ENCODE peak calls at places on chromosomes 13 and 19, in eight cellular contexts. One of them, this sample, is unnamed.

GRCh38 chr19:49690656-49691242 is at the start of gene CPT1C:
- DNase-seq in A549: no peak
- DNase-seq in IMR-90: peak; percentile 79
- DNase-seq in heart left ventricle: peak; percentile 80
- DNase-seq in tibial nerve: peak; percentile 70
- DNase-seq in uterus: peak; percentile 85
- DNase-seq in NB4: peak; percentile 15
- DNase-seq in stomach: peak; percentile 79
- DNase-seq in this sample: no peak

GRCh38 chr19:35211545-35212230 is 16.9 kb downstream of the FAM187B start:
- DNase-seq in A549: no peak
- DNase-seq in IMR-90: no peak
- DNase-seq in heart left ventricle: peak; percentile 51
- DNase-seq in tibial nerve: peak; percentile 47
- DNase-seq in uterus: peak; percentile 23
- DNase-seq in NB4: peak; percentile 40
- DNase-seq in stomach: peak; percentile 51
- DNase-seq in this sample: no peak

GRCh38 chr19:54469496-54469934 is 3.6 kb downstream of the CDC42EP5 start:
- DNase-seq in A549: no peak
- DNase-seq in IMR-90: no peak
- DNase-seq in heart left ventricle: peak; percentile 71
- DNase-seq in tibial nerve: no peak
- DNase-seq in uterus: no peak
- DNase-seq in NB4: no peak
- DNase-seq in stomach: peak; percentile 70
- DNase-seq in this sample: no peak

GRCh38 chr19:37933965-37934364 is 27.0 kb downstream of the SIPA1L3 start:
- DNase-seq in A549: peak; percentile 67
- DNase-seq in IMR-90: peak; percentile 20
- DNase-seq in heart left ventricle: peak; percentile 44
- DNase-seq in tibial nerve: no peak
- DNase-seq in uterus: no peak
- DNase-seq in NB4: no peak
- DNase-seq in stomach: peak; percentile 34
- DNase-seq in this sample: no peak

GRCh38 chr19:29831041-29831548 is 19.3 kb downstream of the CCNE1 start:
- DNase-seq in A549: peak; percentile 71
- DNase-seq in IMR-90: no peak
- DNase-seq in heart left ventricle: no peak
- DNase-seq in tibial nerve: no peak
- DNase-seq in uterus: no peak
- DNase-seq in NB4: no peak
- DNase-seq in stomach: no peak
- DNase-seq in this sample: no peak

GRCh38 chr13:31000889-31001288 is 68.4 kb downstream of the TEX26 start:
- DNase-seq in A549: no peak
- DNase-seq in IMR-90: no peak
- DNase-seq in heart left ventricle: no peak
- DNase-seq in tibial nerve: no peak
- DNase-seq in uterus: no peak
- DNase-seq in NB4: no peak
- DNase-seq in stomach: no peak
- DNase-seq in this sample: no peak

GRCh38 chr13:106500450-106500849 is 35.0 kb downstream of the EFNB2 start:
- DNase-seq in A549: no peak
- DNase-seq in IMR-90: no peak
- DNase-seq in heart left ventricle: no peak
- DNase-seq in tibial nerve: no peak
- DNase-seq in uterus: no peak
- DNase-seq in NB4: peak; percentile 32
- DNase-seq in stomach: no peak
- DNase-seq in this sample: no peak

GRCh38 chr13:60448907-60449510 is 52.0 kb downstream of the TDRD3 start:
- DNase-seq in A549: peak; percentile 42
- DNase-seq in IMR-90: peak; percentile 68
- DNase-seq in heart left ventricle: no peak
- DNase-seq in tibial nerve: peak; percentile 70
- DNase-seq in uterus: no peak
- DNase-seq in NB4: peak; percentile 63
- DNase-seq in stomach: no peak
- DNase-seq in this sample: no peak

GRCh38 chr19:7492142-7493055 is 3.6 kb upstream of the PEX11G start:
- DNase-seq in A549: no peak
- DNase-seq in IMR-90: no peak
- DNase-seq in heart left ventricle: no peak
- DNase-seq in tibial nerve: no peak
- DNase-seq in uterus: no peak
- DNase-seq in NB4: peak; percentile 98
- DNase-seq in stomach: no peak
- DNase-seq in this sample: no peak

GRCh38 chr13:41915096-41915495 is 45.8 kb downstream of the VWA8 start:
- DNase-seq in A549: no peak
- DNase-seq in IMR-90: peak; percentile 45
- DNase-seq in heart left ventricle: no peak
- DNase-seq in tibial nerve: no peak
- DNase-seq in uterus: no peak
- DNase-seq in NB4: no peak
- DNase-seq in stomach: no peak
- DNase-seq in this sample: no peak

GRCh38 chr19:4710281-4710600 is 13.4 kb downstream of the DPP9 start:
- DNase-seq in A549: no peak
- DNase-seq in IMR-90: no peak
- DNase-seq in heart left ventricle: no peak
- DNase-seq in tibial nerve: no peak
- DNase-seq in uterus: no peak
- DNase-seq in NB4: no peak
- DNase-seq in stomach: no peak
- DNase-seq in this sample: no peak

GRCh38 chr19:51727349-51727880 is 3.6 kb upstream of the HAS1 start:
- DNase-seq in A549: no peak
- DNase-seq in IMR-90: no peak
- DNase-seq in heart left ventricle: no peak
- DNase-seq in tibial nerve: no peak
- DNase-seq in uterus: no peak
- DNase-seq in NB4: no peak
- DNase-seq in stomach: no peak
- DNase-seq in this sample: no peak

GRCh38 chr13:24540236-24541126 is 27.9 kb upstream of the PARP4 start:
- DNase-seq in A549: peak; percentile 56
- DNase-seq in IMR-90: no peak
- DNase-seq in heart left ventricle: no peak
- DNase-seq in tibial nerve: no peak
- DNase-seq in uterus: no peak
- DNase-seq in NB4: peak; percentile 22
- DNase-seq in stomach: no peak
- DNase-seq in this sample: no peak

GRCh38 chr13:101514695-101515275 is 62.3 kb downstream of the ITGBL1 start:
- DNase-seq in A549: peak; percentile 67
- DNase-seq in IMR-90: peak; percentile 68
- DNase-seq in heart left ventricle: peak; percentile 13
- DNase-seq in tibial nerve: peak; percentile 81
- DNase-seq in uterus: no peak
- DNase-seq in NB4: peak; percentile 53
- DNase-seq in stomach: no peak
- DNase-seq in this sample: no peak

GRCh38 chr13:37014609-37015008 is 14.0 kb downstream of the EXOSC8 start:
- DNase-seq in A549: no peak
- DNase-seq in IMR-90: peak; percentile 72
- DNase-seq in heart left ventricle: no peak
- DNase-seq in tibial nerve: no peak
- DNase-seq in uterus: no peak
- DNase-seq in NB4: no peak
- DNase-seq in stomach: no peak
- DNase-seq in this sample: no peak

GRCh38 chr19:8144273-8144672 is 5.1 kb downstream of the FBN3 start:
- DNase-seq in A549: no peak
- DNase-seq in IMR-90: no peak
- DNase-seq in heart left ventricle: no peak
- DNase-seq in tibial nerve: no peak
- DNase-seq in uterus: no peak
- DNase-seq in NB4: no peak
- DNase-seq in stomach: no peak
- DNase-seq in this sample: no peak

GRCh38 chr19:2488942-2489731 is 13.2 kb downstream of the GADD45B start:
- DNase-seq in A549: peak; percentile 53
- DNase-seq in IMR-90: no peak
- DNase-seq in heart left ventricle: peak; percentile 72
- DNase-seq in tibial nerve: no peak
- DNase-seq in uterus: peak; percentile 35
- DNase-seq in NB4: peak; percentile 64
- DNase-seq in stomach: peak; percentile 82
- DNase-seq in this sample: no peak

GRCh38 chr13:43864921-43865320 is 14.6 kb downstream of the CCDC122 start:
- DNase-seq in A549: no peak
- DNase-seq in IMR-90: no peak
- DNase-seq in heart left ventricle: no peak
- DNase-seq in tibial nerve: no peak
- DNase-seq in uterus: no peak
- DNase-seq in NB4: no peak
- DNase-seq in stomach: no peak
- DNase-seq in this sample: no peak

GRCh38 chr13:112248909-112249592 is 127.1 kb upstream of the SPACA7 start:
- DNase-seq in A549: no peak
- DNase-seq in IMR-90: no peak
- DNase-seq in heart left ventricle: no peak
- DNase-seq in tibial nerve: no peak
- DNase-seq in uterus: no peak
- DNase-seq in NB4: no peak
- DNase-seq in stomach: no peak
- DNase-seq in this sample: no peak

GRCh38 chr13:88144580-88144979 is 473.4 kb downstream of the SLITRK5 start:
- DNase-seq in A549: no peak
- DNase-seq in IMR-90: no peak
- DNase-seq in heart left ventricle: no peak
- DNase-seq in tibial nerve: no peak
- DNase-seq in uterus: no peak
- DNase-seq in NB4: no peak
- DNase-seq in stomach: no peak
- DNase-seq in this sample: no peak
- TF ChIP-seq CTCF in A549: no peak
- TF ChIP-seq CTCF in IMR-90: no peak
- TF ChIP-seq CTCF in heart left ventricle: no peak
- TF ChIP-seq CTCF in tibial nerve: no peak
- TF ChIP-seq CTCF in uterus: no peak
- TF ChIP-seq CTCF in NB4: no peak
- TF ChIP-seq CTCF in stomach: no peak
- TF ChIP-seq CTCF in this sample: no peak

DNA sequence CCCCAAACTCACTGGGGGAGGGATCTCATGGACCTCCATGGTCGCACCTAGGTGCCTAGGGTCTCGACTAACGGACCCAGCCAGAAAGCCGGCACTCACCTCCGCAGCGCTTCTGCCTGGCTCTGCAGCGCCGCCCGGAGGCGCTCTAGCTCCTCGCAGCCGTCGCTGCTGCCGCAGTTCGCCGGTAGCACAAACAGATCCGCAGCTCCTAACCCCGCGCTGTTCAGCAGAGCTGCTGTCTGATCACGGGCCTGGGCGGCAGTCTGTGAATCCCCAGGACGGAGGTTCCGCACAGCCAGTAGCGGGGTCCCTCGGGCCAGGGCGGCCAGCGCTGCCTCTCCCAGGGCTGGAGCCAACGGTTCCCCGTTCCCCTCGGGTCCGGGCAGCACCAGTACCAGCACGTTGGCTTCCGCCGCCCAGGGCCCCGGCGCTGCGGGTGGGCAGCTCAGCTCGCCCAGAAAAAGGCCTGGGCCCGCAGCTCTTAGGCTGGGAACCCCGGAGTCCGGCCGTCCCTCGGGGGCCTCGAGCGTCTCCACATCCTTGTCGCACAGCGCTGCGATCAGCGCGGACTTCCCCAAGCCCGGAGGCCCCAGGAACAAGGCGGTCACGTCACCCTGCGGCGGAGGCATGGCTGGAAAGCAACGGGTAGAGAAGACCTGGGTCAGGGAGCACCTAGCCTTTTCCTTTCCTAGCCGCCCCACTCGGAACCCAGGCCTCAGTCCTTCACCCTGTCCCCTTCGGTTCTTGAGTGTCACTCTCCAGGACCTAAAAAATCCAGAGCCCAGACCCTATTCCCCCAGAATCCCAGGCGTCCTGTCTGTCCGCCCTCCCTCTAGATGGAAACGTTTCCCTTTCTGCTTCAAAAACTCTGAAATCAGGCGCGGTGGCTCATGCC is 977 bp downstream of the IRGQ start:
- DNase-seq in A549: peak; percentile 76
- DNase-seq in IMR-90: peak; percentile 69
- DNase-seq in heart left ventricle: no peak
- DNase-seq in tibial nerve: no peak
- DNase-seq in uterus: no peak
- DNase-seq in NB4: peak; percentile 80
- DNase-seq in stomach: peak; percentile 56
- DNase-seq in this sample: no peak
- TF ChIP-seq POLR2A in A549: no peak
- TF ChIP-seq POLR2A in IMR-90: no peak
- TF ChIP-seq POLR2A in heart left ventricle: no peak
- TF ChIP-seq POLR2A in tibial nerve: no peak
- TF ChIP-seq POLR2A in uterus: no peak
- TF ChIP-seq POLR2A in NB4: peak; percentile 16
- TF ChIP-seq POLR2A in stomach: no peak
- TF ChIP-seq POLR2A in this sample: no peak

GRCh38 chr19:11381535-11382369 is 2.4 kb downstream of the EPOR start:
- DNase-seq in A549: peak; percentile 96
- DNase-seq in IMR-90: peak; percentile 88
- DNase-seq in heart left ventricle: peak; percentile 75
- DNase-seq in tibial nerve: peak; percentile 16
- DNase-seq in uterus: peak; percentile 64
- DNase-seq in NB4: peak; percentile 95
- DNase-seq in stomach: peak; percentile 68
- DNase-seq in this sample: peak; percentile 60
- TF ChIP-seq CTCF in A549: peak; percentile 40
- TF ChIP-seq CTCF in IMR-90: peak; percentile 23
- TF ChIP-seq CTCF in heart left ventricle: no peak
- TF ChIP-seq CTCF in tibial nerve: no peak
- TF ChIP-seq CTCF in uterus: no peak
- TF ChIP-seq CTCF in NB4: peak; percentile 48
- TF ChIP-seq CTCF in stomach: no peak
- TF ChIP-seq CTCF in this sample: no peak

DNA sequence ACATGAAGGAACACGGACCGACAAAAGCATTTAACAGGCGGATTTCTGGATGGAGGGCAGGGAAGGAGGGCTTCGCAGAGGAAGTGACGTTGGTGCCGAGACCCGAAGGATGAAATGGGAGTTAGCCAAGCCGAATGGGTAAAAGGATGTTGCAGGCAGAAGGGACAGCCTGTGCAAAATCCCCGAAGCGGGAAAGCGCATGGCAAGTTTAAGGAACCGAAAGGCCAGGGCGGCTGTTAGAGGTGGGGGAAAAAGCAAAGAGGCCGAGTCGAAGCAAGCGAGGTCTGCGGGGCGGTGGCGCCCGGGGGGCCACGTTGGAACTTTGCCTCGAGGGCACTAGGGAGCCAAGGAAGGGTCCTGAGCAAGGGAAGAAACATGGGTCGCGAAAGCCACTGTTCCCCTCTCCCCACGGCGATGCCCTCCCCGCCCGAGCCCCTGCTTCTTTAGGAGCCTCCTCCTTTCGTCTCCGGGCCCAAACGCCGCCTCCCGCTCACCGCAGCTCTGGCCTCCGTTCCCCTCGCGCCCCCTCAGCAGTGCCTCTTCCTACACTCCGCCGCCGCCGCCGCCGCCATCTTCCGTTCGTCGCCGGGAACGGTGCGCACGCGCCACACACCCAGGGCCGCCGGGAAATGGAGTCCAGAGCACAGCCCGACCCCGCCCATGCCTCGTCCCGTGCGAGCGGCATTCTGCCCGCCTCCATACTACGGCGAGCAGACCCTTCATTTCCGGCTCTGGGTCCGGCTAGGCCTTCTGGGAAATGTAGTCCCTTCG is at the start of gene SYMPK:
- DNase-seq in A549: peak; percentile 99
- DNase-seq in IMR-90: peak; percentile 97
- DNase-seq in heart left ventricle: peak; percentile 99
- DNase-seq in tibial nerve: peak; percentile 98
- DNase-seq in uterus: peak; percentile 98
- DNase-seq in NB4: peak; percentile 100
- DNase-seq in stomach: peak; percentile 99
- DNase-seq in this sample: peak; percentile 95
- TF ChIP-seq POLR2A in A549: peak; percentile 59
- TF ChIP-seq POLR2A in IMR-90: peak; percentile 64
- TF ChIP-seq POLR2A in heart left ventricle: no peak
- TF ChIP-seq POLR2A in tibial nerve: peak; percentile 83
- TF ChIP-seq POLR2A in uterus: peak; percentile 76
- TF ChIP-seq POLR2A in NB4: peak; percentile 78
- TF ChIP-seq POLR2A in stomach: no peak
- TF ChIP-seq POLR2A in this sample: peak; percentile 34